ENCODE peak calls at places on chromosomes 2 and 18, in nine cellular contexts. Z is fibroblast of lung, A is mammary epithelial cell, D is hepatocyte, B is keratinocyte, U is MM.1S, Q is HCT116, S is PC-9, H is K562. R is an unnamed sample. For H3K36me3, the result is how much of the 10 kb centered on the place peaks cover.

GRCh38 chr2:210177769-210178168 is 6.6 kb upstream of the KANSL1L start:
- DNase-seq in H (no peak), S (no peak), B (no peak), Q (no peak), A (no peak), U (no peak), Z (no peak), D (no peak), R (no peak)

GRCh38 chr18:69996951-69997798 is 49.5 kb upstream of the CD226 start:
- DNase-seq in D (no peak), S (no peak), H (no peak), Z (no peak), B (no peak), U (no peak), A (no peak), Q (no peak), R (no peak)

GRCh38 chr2:219254590-219255219 is 987 bp upstream of the TUBA4A start:
- DNase-seq in Z (no peak), B (no peak), S (no peak), Q (no peak), A (no peak), H (no peak), D (no peak), U (peak), R (no peak)

GRCh38 chr2:150125708-150126107 is 361.8 kb downstream of the RND3 start:
- DNase-seq in U (no peak), H (peak), B (no peak), Q (no peak), A (peak), Z (peak), D (peak), S (no peak), R (peak)

GRCh38 chr2:101400516-101401315 is 13.4 kb upstream of the CREG2 start:
- DNase-seq in U (no peak), B (no peak), S (no peak), H (no peak), Q (no peak), A (no peak), Z (no peak), D (no peak), R (no peak)

GRCh38 chr2:18799397-18799796 is 210.0 kb upstream of the NT5C1B start:
- DNase-seq in Z (no peak), S (no peak), A (no peak), D (no peak), U (no peak), B (no peak), Q (no peak), H (no peak), R (no peak)

GRCh38 chr18:29660777-29661176 is 1381.8 kb downstream of the DSC3 start:
- DNase-seq in U (no peak), B (no peak), Z (no peak), Q (no peak), D (no peak), S (no peak), A (no peak), H (no peak), R (no peak)

GRCh38 chr2:98827625-98828368 is 96.9 kb upstream of the MGAT4A start:
- DNase-seq in A (no peak), H (no peak), D (no peak), S (no peak), U (no peak), Q (no peak), B (no peak), Z (no peak), R (no peak)

GRCh38 chr2:175398848-175399247 is 217.3 kb upstream of the ATP5MC3 start:
- DNase-seq in Q (no peak), A (no peak), U (no peak), D (no peak), B (no peak), S (no peak), Z (peak), H (no peak), R (no peak)

GRCh38 chr2:155256803-155257202 is 558.3 kb downstream of the KCNJ3 start:
- DNase-seq in D (no peak), Z (no peak), S (no peak), H (no peak), Q (no peak), U (no peak), B (no peak), A (no peak), R (no peak)

GRCh38 chr2:37348155-37348554 is 3.7 kb downstream of the QPCT start:
- DNase-seq in U (peak), A (no peak), S (no peak), D (no peak), Z (no peak), B (no peak), Q (no peak), H (no peak), R (no peak)

GRCh38 chr2:37342636-37343211 is 1.7 kb upstream of the QPCT start:
- DNase-seq in S (no peak), B (no peak), Z (no peak), Q (no peak), A (no peak), H (no peak), D (no peak), U (no peak), R (no peak)

GRCh38 chr2:37344453-37345361 is at the start of gene QPCT:
- DNase-seq in S (no peak), H (peak), Z (peak), B (no peak), U (peak), D (no peak), Q (no peak), A (no peak), R (peak)

GRCh38 chr2:37340637-37341036 is 3.8 kb upstream of the QPCT start:
- DNase-seq in B (no peak), A (no peak), Q (no peak), U (no peak), Z (no peak), S (no peak), D (no peak), H (no peak), R (no peak)

GRCh38 chr2:37343537-37344434 is 644 bp upstream of the QPCT start:
- DNase-seq in U (peak), Z (peak), H (peak), D (peak), B (no peak), A (peak), Q (no peak), S (no peak), R (peak)
- TF ChIP-seq CTCF in U (peak), Z (peak), H (no peak), D (peak), B (peak), A (peak), Q (peak), S (peak), R (peak)

GRCh38 chr2:127486247-127486912 is 39.9 kb downstream of the IWS1 start:
- DNase-seq in A (no peak), H (no peak), U (no peak), D (no peak), S (peak), B (no peak), Q (no peak), Z (no peak), R (peak)

GRCh38 chr2:127485694-127486071 is 40.6 kb downstream of the IWS1 start:
- DNase-seq in D (no peak), B (no peak), S (peak), U (no peak), H (no peak), A (no peak), Q (no peak), Z (no peak), R (no peak)

GRCh38 chr2:127485051-127485693 is 41.1 kb downstream of the IWS1 start:
- DNase-seq in Z (no peak), U (no peak), H (no peak), S (peak), D (no peak), B (no peak), Q (no peak), A (no peak), R (no peak)

GRCh38 chr2:127490283-127490682 is 36.0 kb downstream of the IWS1 start:
- DNase-seq in A (no peak), Q (no peak), Z (no peak), H (no peak), D (no peak), S (no peak), U (no peak), B (no peak), R (no peak)
- H3K36me3 ChIP-seq in A (under half), Q (half or more), Z (under half), H (half or more), D (under half), S (half or more), U (under half), B (under half), R (half or more)

DNA sequence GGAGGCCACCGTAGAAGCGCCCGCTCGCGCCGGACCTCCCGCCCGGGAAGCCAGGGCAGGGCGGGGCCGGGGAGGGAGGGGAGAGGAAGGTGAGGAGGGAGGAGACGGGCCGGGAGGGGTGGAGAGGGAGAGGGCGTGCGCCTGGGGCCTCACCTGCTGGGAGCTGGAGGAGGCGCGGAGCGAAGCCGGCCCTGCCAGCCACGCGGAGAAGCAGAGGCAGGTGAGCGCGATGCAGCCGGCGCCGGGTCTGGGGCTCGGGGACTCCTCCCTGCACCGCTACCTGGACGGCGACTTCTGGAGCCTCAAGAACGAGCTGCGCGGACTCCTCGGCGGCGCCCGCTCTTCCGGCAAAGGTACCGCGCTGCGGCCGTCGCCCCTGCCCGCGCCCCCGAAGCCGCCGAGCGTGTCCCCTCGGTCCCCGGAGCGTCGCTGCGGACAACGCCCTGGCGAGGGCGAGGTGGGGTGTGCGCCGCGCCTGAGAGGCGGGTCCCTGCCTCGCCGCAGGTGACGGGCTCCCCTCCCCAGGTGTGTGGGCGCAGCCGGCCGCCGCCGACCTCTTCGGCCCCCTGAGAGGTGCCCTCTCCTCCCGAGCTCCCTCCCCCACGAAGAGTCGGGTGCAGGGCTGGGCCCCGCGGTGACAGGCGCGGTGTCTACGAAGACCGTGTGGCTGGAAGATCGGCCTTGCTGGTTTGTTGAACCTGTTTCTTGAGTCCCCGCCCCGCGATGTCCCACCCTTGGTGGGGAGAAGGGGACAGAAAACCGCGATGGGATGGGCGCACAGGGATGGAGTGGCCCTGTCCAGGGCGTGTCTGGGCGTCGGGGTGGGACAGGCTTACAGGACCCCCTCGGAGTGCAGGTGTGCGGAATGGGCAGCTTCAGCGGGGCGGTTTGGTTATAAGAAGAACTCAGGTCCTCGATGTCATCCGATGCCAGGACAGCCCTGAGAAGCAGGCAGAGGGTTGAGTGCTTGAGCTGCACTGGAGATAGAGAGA is at the start of gene ACOXL:
- DNase-seq in U (peak), Z (no peak), B (no peak), S (peak), H (peak), Q (peak), D (peak), A (peak), R (no peak)
- TF ChIP-seq EZH2 in U (no peak), Z (peak), B (peak), S (no peak), H (no peak), Q (no peak), D (peak), A (no peak), R (peak)

DNA sequence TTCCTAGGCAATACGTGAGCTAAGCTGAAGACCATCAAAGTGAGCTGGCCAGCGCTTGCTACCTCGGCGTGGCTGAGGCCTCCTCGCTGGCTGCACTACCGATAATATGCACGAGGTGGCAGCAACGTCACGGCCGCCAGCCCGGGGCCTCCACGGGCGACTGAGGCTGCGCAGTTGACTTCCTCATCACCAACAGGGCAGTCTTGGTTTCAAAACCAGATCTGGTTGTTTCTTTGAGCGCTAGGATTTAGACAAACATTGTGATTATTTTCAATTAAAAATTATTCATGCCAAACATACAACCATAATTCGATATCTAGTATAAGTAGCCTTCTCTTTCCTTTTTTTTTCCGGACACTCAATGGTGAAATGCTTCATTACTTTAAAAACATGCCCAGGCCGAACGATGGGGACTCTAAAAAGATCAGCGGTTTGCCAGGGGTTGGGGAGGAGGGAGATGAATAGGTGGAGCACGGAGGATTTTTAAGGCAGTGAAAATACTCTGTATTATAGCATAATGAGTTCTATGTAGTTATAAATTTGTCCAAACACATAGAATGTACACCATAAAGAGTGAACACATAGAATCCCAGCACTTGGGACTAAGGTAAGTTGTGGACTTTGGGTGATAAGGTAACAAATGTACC is 52.0 kb downstream of the CYBRD1 start:
- DNase-seq in Z (peak), D (peak), A (peak), B (no peak), S (peak), H (peak), U (peak), Q (peak), R (peak)
- TF ChIP-seq CTCF in Z (peak), D (peak), A (peak), B (peak), S (peak), H (peak), U (peak), Q (peak), R (peak)

GRCh38 chr2:165927353-165927752 is 26.2 kb downstream of the TTC21B start:
- DNase-seq in U (no peak), B (no peak), Q (no peak), H (no peak), D (no peak), A (no peak), S (no peak), Z (no peak), R (peak)

GRCh38 chr2:165927774-165928173 is 25.8 kb downstream of the TTC21B start:
- DNase-seq in U (no peak), Z (no peak), Q (no peak), S (no peak), A (no peak), D (no peak), B (no peak), H (no peak), R (no peak)

GRCh38 chr2:165938237-165938636 is 15.3 kb downstream of the TTC21B start:
- DNase-seq in U (no peak), D (no peak), S (no peak), B (no peak), Z (no peak), Q (no peak), A (no peak), H (no peak), R (no peak)

GRCh38 chr2:165933211-165933610 is 20.4 kb downstream of the TTC21B start:
- DNase-seq in B (no peak), Z (no peak), Q (no peak), H (no peak), S (no peak), D (no peak), U (no peak), A (no peak), R (no peak)
- H3K36me3 ChIP-seq in B (under half), Z (under half), Q (under half), H (half or more), S (under half), D (under half), U (under half), A (under half), R (under half)

GRCh38 chr2:30230479-30230854 is 867 bp upstream of the LBH start:
- DNase-seq in Z (peak), H (peak), S (no peak), D (peak), Q (no peak), U (no peak), A (no peak), B (no peak), R (no peak)

GRCh38 chr2:30232027-30232800 is 880 bp downstream of the LBH start:
- DNase-seq in B (no peak), D (peak), H (peak), A (no peak), Z (peak), S (no peak), U (no peak), Q (no peak), R (no peak)

GRCh38 chr2:30232801-30233130 is 1.4 kb downstream of the LBH start:
- DNase-seq in Q (no peak), B (no peak), S (no peak), U (no peak), D (no peak), A (no peak), Z (peak), H (no peak), R (no peak)

GRCh38 chr2:30230855-30231725 is at the start of gene LBH:
- DNase-seq in Z (peak), A (peak), Q (no peak), H (peak), D (peak), S (no peak), B (no peak), U (peak), R (peak)

GRCh38 chr2:30231726-30232026 is 342 bp downstream of the LBH start:
- DNase-seq in Q (no peak), U (no peak), H (peak), Z (no peak), A (no peak), S (no peak), B (no peak), D (no peak), R (no peak)
- TF ChIP-seq EZH2 in Q (no peak), U (no peak), H (no peak), Z (no peak), A (no peak), S (no peak), B (peak), D (no peak), R (no peak)

DNA sequence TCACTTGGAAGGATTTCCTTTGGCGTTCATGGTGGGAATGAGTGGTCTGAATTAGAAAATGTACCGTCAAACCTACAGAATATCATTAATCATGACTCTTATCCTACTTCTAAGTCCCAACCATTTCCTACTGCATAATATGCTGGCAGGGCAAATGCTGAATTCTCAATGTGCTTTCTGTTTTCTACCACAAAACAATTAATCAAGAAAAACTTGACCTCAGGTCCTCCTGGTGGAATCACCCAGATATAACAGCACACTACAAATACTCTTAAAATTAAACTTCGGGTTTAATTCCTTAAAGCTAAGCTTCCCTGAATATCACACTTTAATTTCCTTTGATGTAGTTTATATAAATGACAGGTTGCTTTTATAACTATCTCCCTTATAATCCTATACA is 301.6 kb downstream of the AFF3 start:
- DNase-seq in A (no peak), H (no peak), Z (no peak), D (no peak), Q (no peak), S (no peak), U (no peak), B (no peak), R (peak)
- TF ChIP-seq CTCF in A (no peak), H (no peak), Z (no peak), D (no peak), Q (peak), S (no peak), U (no peak), B (no peak), R (no peak)